ENCODE peak calls at places on chromosome 5, in four cellular contexts. One of them, this sample, is unnamed.

GRCh38 chr5:96756985-96757384 is 50.8 kb downstream of the ERAP1 start:
- DNase-seq in NCI-H1417: no peak
- DNase-seq in NCI-H510A: no peak
- DNase-seq in putamen: no peak
- DNase-seq in this sample: no peak

GRCh38 chr5:17907094-17907493 is 272.8 kb downstream of the TAF11L14 start:
- DNase-seq in NCI-H1417: no peak
- DNase-seq in putamen: no peak
- DNase-seq in NCI-H510A: no peak
- DNase-seq in this sample: no peak

GRCh38 chr5:58582004-58582403 is 871 bp upstream of the RAB3C start:
- DNase-seq in NCI-H1417: peak
- DNase-seq in putamen: no peak
- DNase-seq in NCI-H510A: peak
- DNase-seq in this sample: no peak

GRCh38 chr5:10660135-10660534 is 96.3 kb downstream of the ANKRD33B start:
- DNase-seq in NCI-H1417: no peak
- DNase-seq in NCI-H510A: no peak
- DNase-seq in putamen: no peak
- DNase-seq in this sample: no peak

GRCh38 chr5:132055808-132056609 is 4.4 kb upstream of the IL3 start:
- DNase-seq in NCI-H510A: no peak
- DNase-seq in putamen: no peak
- DNase-seq in NCI-H1417: no peak
- DNase-seq in this sample: peak

GRCh38 chr5:180138976-180139730 is 67.6 kb upstream of the RNF130 start:
- DNase-seq in putamen: no peak
- DNase-seq in NCI-H1417: no peak
- DNase-seq in NCI-H510A: no peak
- DNase-seq in this sample: no peak

GRCh38 chr5:40842351-40842750 is 1.2 kb downstream of the CARD6 start:
- DNase-seq in NCI-H1417: no peak
- DNase-seq in putamen: no peak
- DNase-seq in NCI-H510A: no peak
- DNase-seq in this sample: no peak

GRCh38 chr5:53048248-53048647 is 59.1 kb downstream of the ITGA2 start:
- DNase-seq in NCI-H510A: no peak
- DNase-seq in putamen: no peak
- DNase-seq in NCI-H1417: no peak
- DNase-seq in this sample: no peak

GRCh38 chr5:150601774-150602345 is 38.6 kb upstream of the SYNPO start:
- DNase-seq in NCI-H1417: no peak
- DNase-seq in NCI-H510A: no peak
- DNase-seq in putamen: no peak
- DNase-seq in this sample: no peak

GRCh38 chr5:71697967-71698366 is 21.1 kb upstream of the CARTPT start:
- DNase-seq in putamen: no peak
- DNase-seq in NCI-H510A: no peak
- DNase-seq in NCI-H1417: no peak
- DNase-seq in this sample: no peak

GRCh38 chr5:135553688-135554462 is 18.1 kb upstream of the NEUROG1 start:
- DNase-seq in NCI-H510A: no peak
- DNase-seq in NCI-H1417: peak
- DNase-seq in putamen: no peak
- DNase-seq in this sample: peak

GRCh38 chr5:172151661-172152210 is 36.3 kb downstream of the STK10 start:
- DNase-seq in putamen: no peak
- DNase-seq in NCI-H1417: no peak
- DNase-seq in NCI-H510A: no peak
- DNase-seq in this sample: no peak

GRCh38 chr5:90099099-90099498 is 310.5 kb downstream of the CETN3 start:
- DNase-seq in NCI-H1417: no peak
- DNase-seq in NCI-H510A: no peak
- DNase-seq in putamen: no peak
- DNase-seq in this sample: no peak

GRCh38 chr5:127186657-127187056 is 103.9 kb upstream of the MEGF10 start:
- DNase-seq in NCI-H510A: no peak
- DNase-seq in NCI-H1417: no peak
- DNase-seq in putamen: no peak
- DNase-seq in this sample: no peak

GRCh38 chr5:134561871-134562296 is 36.4 kb downstream of the JADE2 start:
- DNase-seq in NCI-H510A: no peak
- DNase-seq in NCI-H1417: no peak
- DNase-seq in putamen: no peak
- DNase-seq in this sample: no peak

GRCh38 chr5:171826132-171826531 is 40.5 kb downstream of the SMIM23 start:
- DNase-seq in NCI-H1417: no peak
- DNase-seq in NCI-H510A: no peak
- DNase-seq in putamen: no peak
- DNase-seq in this sample: no peak

GRCh38 chr5:109062669-109063068 is 315.0 kb downstream of the FER start:
- DNase-seq in putamen: no peak
- DNase-seq in NCI-H510A: no peak
- DNase-seq in NCI-H1417: no peak
- DNase-seq in this sample: no peak

GRCh38 chr5:154753792-154754191 is 1.4 kb upstream of the LARP1 start:
- DNase-seq in NCI-H1417: no peak
- DNase-seq in putamen: no peak
- DNase-seq in NCI-H510A: no peak
- DNase-seq in this sample: no peak

GRCh38 chr5:122704247-122705036 is 70.4 kb upstream of the SNX2 start:
- DNase-seq in NCI-H510A: no peak
- DNase-seq in NCI-H1417: no peak
- DNase-seq in putamen: peak
- DNase-seq in this sample: no peak

GRCh38 chr5:50727845-50728244 is 61.4 kb downstream of the PARP8 start:
- DNase-seq in NCI-H1417: no peak
- DNase-seq in putamen: no peak
- DNase-seq in NCI-H510A: no peak
- DNase-seq in this sample: no peak

GRCh38 chr5:59629561-59629960 is 264.0 kb downstream of the PDE4D start:
- DNase-seq in NCI-H1417: no peak
- DNase-seq in putamen: no peak
- DNase-seq in NCI-H510A: no peak
- DNase-seq in this sample: no peak

GRCh38 chr5:172454355-172455086 is at the start of gene SH3PXD2B:
- DNase-seq in NCI-H1417: peak
- DNase-seq in NCI-H510A: peak
- DNase-seq in putamen: no peak
- DNase-seq in this sample: no peak

This sample was measured in head of caudate nucleus.